ENCODE peak calls at places on chromosomes 4 and X, in six cellular contexts. G, S, L, I, X and J are unnamed samples. For H3K4me1 and H3K9me3, the result is how much of the 10 kb centered on the place peaks cover.

GRCh38 chrX:139766545-139766983 is 58.6 kb upstream of the MCF2 start:
- DNase-seq in G (no peak), S (no peak), L (no peak), I (no peak), X (no peak), J (no peak)

GRCh38 chrX:135354288-135354687 is 45.0 kb downstream of the ETDC start:
- DNase-seq in G (no peak), S (no peak), L (no peak), I (no peak), X (no peak), J (no peak)

GRCh38 chr4:40626183-40626990 is 3.3 kb downstream of the RBM47 start:
- DNase-seq in G (no peak), S (no peak), L (no peak), I (no peak), X (no peak), J (peak)

GRCh38 chr4:115234405-115235093 is 121.1 kb upstream of the NDST4 start:
- DNase-seq in G (peak), S (no peak), L (no peak), I (no peak), X (no peak), J (peak)

GRCh38 chrX:47285762-47286320 is 53.0 kb downstream of the USP11 start:
- DNase-seq in G (no peak), S (no peak), L (no peak), I (no peak), X (no peak), J (no peak)

GRCh38 chr4:114286275-114286674 is 306.8 kb upstream of the ARSJ start:
- DNase-seq in G (no peak), S (no peak), L (no peak), I (no peak), X (no peak), J (no peak)

GRCh38 chr4:150582101-150582565 is at the start of gene MAB21L2:
- DNase-seq in G (peak), S (no peak), L (no peak), I (no peak), X (peak), J (no peak)

GRCh38 chrX:13194291-13195103 is 125.4 kb downstream of the ATXN3L start:
- DNase-seq in G (no peak), S (no peak), L (no peak), I (no peak), X (no peak), J (no peak)

GRCh38 chrX:68685722-68686683 is 38.5 kb downstream of the STARD8 start:
- DNase-seq in G (peak), S (peak), L (peak), I (peak), X (no peak), J (peak)

GRCh38 chr4:1400861-1401408 is 5.3 kb downstream of the NKX1-1 start:
- DNase-seq in G (peak), S (no peak), L (no peak), I (no peak), X (no peak), J (no peak)

GRCh38 chr4:48832571-48832970 is 1.7 kb downstream of the OCIAD1 start:
- DNase-seq in G (no peak), S (no peak), L (no peak), I (no peak), X (no peak), J (no peak)

GRCh38 chr4:123994917-123995316 is 598.3 kb downstream of the SPRY1 start:
- DNase-seq in G (no peak), S (no peak), L (no peak), I (no peak), X (no peak), J (no peak)

GRCh38 chr4:72895408-72895807 is 174.1 kb downstream of the COX18 start:
- DNase-seq in G (no peak), S (no peak), L (no peak), I (no peak), X (peak), J (no peak)

GRCh38 chr4:147709999-147710398 is 21.9 kb upstream of the ARHGAP10 start:
- DNase-seq in G (no peak), S (no peak), L (no peak), I (no peak), X (no peak), J (no peak)

GRCh38 chrX:153226344-153227190 is 47.5 kb downstream of the MAGEA1 start:
- DNase-seq in G (no peak), S (no peak), L (no peak), I (no peak), X (peak), J (peak)

GRCh38 chr4:52863324-52863723 is 1.2 kb downstream of the RASL11B start:
- DNase-seq in G (no peak), S (no peak), L (no peak), I (no peak), X (no peak), J (no peak)

GRCh38 chr4:4960574-4960973 is 58.7 kb downstream of the CYTL1 start:
- DNase-seq in G (no peak), S (no peak), L (no peak), I (no peak), X (no peak), J (no peak)

GRCh38 chr4:4962928-4963327 is 56.3 kb downstream of the CYTL1 start:
- DNase-seq in G (no peak), S (no peak), L (no peak), I (no peak), X (no peak), J (no peak)

DNA sequence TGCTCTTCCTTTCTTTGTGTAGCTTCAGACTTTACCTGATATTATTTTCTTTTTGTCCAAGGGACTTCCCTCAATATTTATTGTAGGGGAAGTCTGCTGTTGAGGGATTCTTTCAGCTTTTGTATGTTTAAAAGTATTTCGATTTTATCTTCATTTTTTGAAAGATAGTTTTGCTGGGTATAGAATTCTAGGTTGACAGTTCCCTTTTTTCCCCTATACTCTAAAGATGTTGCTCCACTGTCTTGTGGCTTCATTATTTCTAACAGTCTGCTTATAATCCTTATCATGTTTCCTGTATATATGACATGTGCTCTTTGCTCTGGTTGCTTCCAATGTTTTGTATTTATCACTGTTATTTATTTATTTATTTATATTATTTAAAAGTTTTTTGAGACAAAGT is 57.3 kb downstream of the CYTL1 start:
- DNase-seq in G (no peak), S (no peak), L (no peak), I (no peak), X (no peak), J (no peak)
- H3K4me3 ChIP-seq in G (no peak), S (no peak), L (no peak), I (no peak), X (no peak), J (no peak)

DNA sequence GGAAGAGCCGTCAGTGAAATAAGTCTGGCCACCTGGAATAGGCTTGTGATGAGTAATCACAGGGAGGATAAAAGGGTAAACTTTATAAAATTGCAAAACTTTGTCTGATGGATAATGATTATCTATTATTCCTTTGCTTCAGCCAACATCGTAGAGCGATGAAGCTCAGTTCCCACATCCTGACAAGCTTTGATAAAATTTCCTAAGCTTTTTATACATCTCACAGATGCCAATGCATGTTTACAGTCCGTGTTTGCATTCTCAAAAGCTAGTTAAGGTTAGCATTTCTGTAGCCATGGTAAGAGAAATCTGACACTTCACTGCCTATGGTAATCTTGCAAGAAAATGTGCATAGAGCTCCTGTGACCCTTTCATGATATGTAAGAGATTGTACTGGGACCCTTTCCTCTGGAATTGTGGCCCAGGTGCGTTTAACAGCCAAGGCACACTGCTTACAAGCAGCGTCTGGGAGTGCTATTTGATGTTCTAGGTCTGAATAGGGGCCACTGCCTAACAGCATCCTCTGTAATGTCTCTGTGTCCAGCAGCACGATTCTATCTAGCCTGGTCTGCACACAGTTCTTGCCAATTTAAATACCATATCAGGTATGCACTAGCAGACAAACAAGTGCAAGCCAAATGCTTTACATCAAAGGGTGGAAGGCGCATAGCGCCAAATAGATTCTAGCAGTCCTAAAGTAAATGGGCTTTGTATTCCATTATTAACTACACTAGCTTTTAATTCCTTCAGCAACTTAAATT is 15.6 kb upstream of the UGDH start:
- DNase-seq in G (no peak), S (no peak), L (no peak), I (no peak), X (no peak), J (no peak)
- H3K4me1 ChIP-seq in G (under half), S (under half), L (under half), I (under half), X (under half), J (under half)

DNA sequence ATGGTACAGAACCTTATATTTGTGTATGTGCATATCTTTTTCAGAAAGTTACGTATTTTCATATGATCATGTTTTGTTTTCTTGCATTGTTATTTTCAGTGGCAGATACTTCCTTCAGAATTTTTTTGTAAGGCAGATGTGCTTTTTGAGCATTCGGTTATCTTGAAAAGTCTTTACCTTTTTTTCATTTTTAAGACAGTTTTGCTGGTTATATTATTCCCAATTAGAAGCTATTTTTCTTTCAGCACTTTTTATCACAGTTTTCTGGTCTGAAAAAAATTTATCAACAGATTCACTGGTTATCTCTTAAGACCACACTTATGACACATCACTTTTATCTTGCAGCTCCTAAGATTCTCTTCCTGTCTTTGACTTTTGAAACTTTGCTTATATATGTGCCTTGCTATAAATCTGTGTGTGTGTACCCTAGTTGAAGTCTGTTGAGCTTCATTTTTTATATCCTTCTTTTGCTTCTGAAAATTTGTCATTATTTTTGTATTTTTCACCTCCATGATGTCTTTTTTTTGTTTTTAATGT is 53.1 kb downstream of the ZNF732 start:
- DNase-seq in G (no peak), S (no peak), L (no peak), I (no peak), X (no peak), J (no peak)
- H3K9me3 ChIP-seq in G (under half), S (half or more), L (half or more), I (half or more), X (under half), J (under half)

DNA sequence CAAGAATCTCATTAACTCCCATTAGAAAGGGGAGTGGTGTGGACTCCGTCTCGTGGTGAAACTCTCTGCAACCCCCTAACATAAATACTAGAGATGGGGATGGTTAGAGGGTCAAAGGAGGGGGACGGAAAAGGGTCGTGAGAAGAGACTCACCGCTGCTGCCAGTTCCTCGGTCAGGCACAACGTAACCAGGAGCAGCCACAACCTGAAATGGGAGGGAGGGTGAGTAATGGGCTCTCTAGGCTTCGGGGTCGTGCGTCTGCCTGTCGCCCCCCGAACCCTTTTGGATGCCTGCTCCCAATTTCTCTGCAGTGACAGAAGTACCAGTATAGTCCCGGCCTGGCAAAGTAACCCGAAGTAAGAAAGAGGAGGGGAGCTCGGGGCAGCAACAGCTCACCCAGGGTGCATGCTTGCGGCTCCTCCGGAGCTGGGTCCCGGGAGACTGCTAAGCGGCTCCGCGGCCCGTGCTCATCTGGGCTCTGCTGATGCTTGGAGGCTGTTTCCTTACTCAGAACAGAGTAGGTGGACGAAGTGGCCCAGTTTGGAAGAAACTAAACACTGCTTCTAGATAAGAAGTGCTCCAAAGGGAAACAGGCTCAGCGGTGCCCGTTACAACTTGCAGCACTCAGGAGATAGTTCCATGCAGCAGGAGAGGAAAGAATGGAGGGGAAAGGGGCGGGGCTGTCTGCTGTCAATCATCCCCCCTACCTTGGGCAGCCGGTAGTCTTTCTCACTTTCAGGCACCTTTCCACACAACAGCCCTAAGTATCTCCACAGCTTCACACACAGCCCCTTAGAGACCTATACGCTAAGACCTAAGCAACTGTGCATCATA is at the start of gene COL4A6:
- DNase-seq in G (no peak), S (no peak), L (no peak), I (peak), X (peak), J (peak)
- H3K4me3 ChIP-seq in G (no peak), S (peak), L (no peak), I (peak), X (peak), J (peak)

DNA sequence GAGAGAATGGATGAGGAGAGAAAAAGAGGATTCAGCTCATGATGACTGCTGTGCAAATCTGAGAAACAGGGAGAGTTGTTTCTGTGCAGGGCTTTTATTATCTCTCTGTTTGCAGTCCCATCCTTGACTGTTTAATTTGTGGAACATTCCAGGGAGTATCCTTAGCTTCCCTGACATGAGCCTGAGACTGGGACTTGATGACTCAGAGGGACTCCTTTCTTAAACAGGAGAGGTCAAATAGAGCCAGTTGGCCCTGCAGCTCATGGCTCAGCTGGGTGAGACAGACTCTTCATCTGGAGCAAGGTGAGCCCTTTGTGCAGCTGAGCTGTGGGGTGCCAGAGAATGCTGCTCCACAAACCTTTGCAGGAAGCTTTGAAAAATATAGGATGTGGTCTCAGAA is 14.3 kb downstream of the ARHGAP24 start:
- DNase-seq in G (no peak), S (no peak), L (no peak), I (no peak), X (no peak), J (no peak)
- H3K4me1 ChIP-seq in G (under half), S (under half), L (under half), I (under half), X (under half), J (under half)

GRCh38 chr4:19850909-19851308 is 400.8 kb upstream of the SLIT2 start:
- DNase-seq in G (no peak), S (no peak), L (no peak), I (no peak), X (no peak), J (no peak)
- H3K9me3 ChIP-seq in G (under half), S (under half), L (under half), I (under half), X (under half), J (under half)

GRCh38 chrX:65924938-65925507 is 114.9 kb downstream of the VSIG4 start:
- DNase-seq in G (no peak), S (no peak), L (no peak), I (no peak), X (no peak), J (no peak)

GRCh38 chrX:65921363-65921762 is 118.5 kb downstream of the VSIG4 start:
- DNase-seq in G (no peak), S (no peak), L (no peak), I (no peak), X (no peak), J (no peak)

GRCh38 chrX:65928522-65928921 is 111.4 kb downstream of the VSIG4 start:
- DNase-seq in G (no peak), S (no peak), L (no peak), I (no peak), X (no peak), J (no peak)

GRCh38 chrX:65925592-65925991 is 114.3 kb downstream of the VSIG4 start:
- DNase-seq in G (no peak), S (no peak), L (no peak), I (no peak), X (no peak), J (no peak)

GRCh38 chrX:65926095-65927019 is 113.5 kb downstream of the VSIG4 start:
- DNase-seq in G (no peak), S (no peak), L (peak), I (no peak), X (no peak), J (no peak)
- H3K4me3 ChIP-seq in G (no peak), S (no peak), L (no peak), I (no peak), X (no peak), J (no peak)